ENCODE peak calls at places on chromosomes 11 and 22, in five cellular contexts. Y is OCI-LY7, N is GM23248, Z is PC-3, S is GM23338. P is an unnamed sample.

GRCh38 chr11:90309693-90310092 is 86.8 kb upstream of the CHORDC1 start:
- DNase-seq in Y (no peak), N (no peak), Z (no peak), S (no peak), P (no peak)

GRCh38 chr11:125322317-125322716 is 157.8 kb downstream of the PKNOX2 start:
- DNase-seq in Y (no peak), N (no peak), Z (no peak), S (no peak), P (no peak)

GRCh38 chr11:460331-461199 is 10.5 kb downstream of the PTDSS2 start:
- DNase-seq in Y (no peak), N (peak; percentile 13), Z (no peak), S (no peak), P (no peak)

GRCh38 chr11:66080055-66080817 is 10.2 kb downstream of the PACS1 start:
- DNase-seq in Y (no peak), N (peak; percentile 95), Z (peak; percentile 87), S (no peak), P (peak; percentile 62)

GRCh38 chr11:128695539-128696221 is 1.8 kb downstream of the FLI1 start:
- DNase-seq in Y (peak; percentile 78), N (peak; percentile 35), Z (no peak), S (no peak), P (no peak)

GRCh38 chr11:95541715-95542114 is 247.9 kb downstream of the FAM76B start:
- DNase-seq in Y (no peak), N (no peak), Z (no peak), S (no peak), P (no peak)

GRCh38 chr11:107688322-107688918 is 23.4 kb downstream of the SLN start:
- DNase-seq in Y (no peak), N (no peak), Z (no peak), S (no peak), P (peak; percentile 58)

GRCh38 chr11:43583548-43583947 is 97.0 kb upstream of the HSD17B12 start:
- DNase-seq in Y (no peak), N (no peak), Z (no peak), S (no peak), P (no peak)

GRCh38 chr22:45262931-45263789 is 21.6 kb upstream of the UPK3A start:
- DNase-seq in Y (peak; percentile 96), N (peak; percentile 10), Z (no peak), S (no peak), P (peak; percentile 94)

DNA sequence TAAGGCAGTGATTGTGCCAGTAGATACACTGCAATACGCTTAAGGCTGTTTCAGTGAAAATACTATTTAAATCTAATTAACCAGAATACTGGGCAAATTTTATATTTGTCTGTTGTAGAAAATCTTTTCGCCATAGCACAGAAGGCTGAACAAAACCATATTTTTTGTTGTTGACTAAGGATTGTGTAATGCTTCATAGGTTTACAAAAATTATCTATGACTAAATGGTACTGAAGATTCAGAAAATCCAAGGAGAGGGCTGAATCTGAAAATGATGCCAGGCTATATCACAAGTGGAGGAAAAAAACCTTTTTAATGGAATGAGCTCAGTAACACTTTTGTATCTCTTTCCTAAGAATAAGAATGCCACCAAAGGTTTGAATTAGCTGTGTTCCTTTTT is 2.8 kb downstream of the ATL3 start:
- DNase-seq in Y (no peak), N (peak; percentile 76), Z (no peak), S (no peak), P (no peak)
- H3K4me3 ChIP-seq in Y (no peak overlapping the region), N (peak overlapping the region; percentile 86), Z (peak overlapping the region; percentile 72), S (no peak overlapping the region), P (no peak overlapping the region)

GRCh38 chr11:71206186-71206585 is 46.2 kb downstream of the SHANK2 start:
- DNase-seq in Y (no peak), N (peak; percentile 29), Z (no peak), S (peak; percentile 58), P (no peak)
- H3K27ac ChIP-seq in Y (no peak overlapping the region), N (no peak overlapping the region), Z (no peak overlapping the region), S (peak overlapping the region; percentile 42), P (no peak overlapping the region)

GRCh38 chr11:68253682-68254081 is 18.1 kb downstream of the C11orf24 start:
- DNase-seq in Y (no peak), N (no peak), Z (no peak), S (no peak), P (no peak)
- H3K9me2 ChIP-seq in Y (no peaks in the 10 kb centered on the region), N (no peaks in the 10 kb centered on the region), Z (no peaks in the 10 kb centered on the region), S (no peaks in the 10 kb centered on the region), P (no peaks in the 10 kb centered on the region)

GRCh38 chr11:73647459-73648100 is 1.2 kb downstream of the PLEKHB1 start:
- DNase-seq in Y (peak; percentile 78), N (peak; percentile 80), Z (peak; percentile 92), S (peak; percentile 97), P (peak; percentile 96)
- H3K4me3 ChIP-seq in Y (peak overlapping the region; percentile 18), N (no peak overlapping the region), Z (peak overlapping the region; percentile 47), S (peak overlapping the region; percentile 89), P (peak overlapping the region; percentile 60)

P was measured in Karpas-422.